ENCODE peak calls at places on chromosomes 5 and 9, in seven cellular contexts. A, E, S, J, N, I and T are unnamed samples.

GRCh38 chr5:9557696-9558095 is 11.8 kb upstream of the SEMA5A start:
- DNase-seq in A (peak), E (no peak), S (no peak), J (no peak), N (no peak), I (no peak), T (no peak)

GRCh38 chr5:148979104-148979723 is 83.6 kb downstream of the SH3TC2 start:
- DNase-seq in A (no peak), E (no peak), S (no peak), J (no peak), N (no peak), I (no peak), T (no peak)

GRCh38 chr9:89993678-89994630 is 389.1 kb downstream of the GADD45G start:
- DNase-seq in A (no peak), E (no peak), S (no peak), J (no peak), N (no peak), I (no peak), T (no peak)

GRCh38 chr9:128635266-128636023 is 21.2 kb downstream of the DYNC2I2 start:
- DNase-seq in A (peak), E (peak), S (peak), J (peak), N (peak), I (no peak), T (peak)

GRCh38 chr9:107175039-107175438 is 108.0 kb upstream of the RAD23B start:
- DNase-seq in A (no peak), E (no peak), S (no peak), J (no peak), N (no peak), I (no peak), T (no peak)

GRCh38 chr9:27335088-27335487 is 38.1 kb upstream of the EQTN start:
- DNase-seq in A (no peak), E (no peak), S (no peak), J (no peak), N (no peak), I (no peak), T (no peak)

GRCh38 chr5:62587737-62588136 is 9.1 kb downstream of the LRRC70 start:
- DNase-seq in A (no peak), E (no peak), S (no peak), J (no peak), N (no peak), I (no peak), T (no peak)

GRCh38 chr5:79025054-79025465 is 40.0 kb upstream of the ARSB start:
- DNase-seq in A (peak), E (peak), S (peak), J (peak), N (peak), I (peak), T (peak)

GRCh38 chr9:129490583-129491485 is 130.1 kb downstream of the C9orf50 start:
- DNase-seq in A (no peak), E (no peak), S (no peak), J (no peak), N (no peak), I (no peak), T (no peak)

GRCh38 chr9:22064957-22065356 is 55.9 kb upstream of the CDKN2B start:
- DNase-seq in A (no peak), E (no peak), S (no peak), J (no peak), N (no peak), I (no peak), T (no peak)

GRCh38 chr5:131855452-131855851 is 58.6 kb upstream of the FNIP1 start:
- DNase-seq in A (no peak), E (no peak), S (no peak), J (no peak), N (no peak), I (no peak), T (no peak)

GRCh38 chr5:138754699-138755057 is 1.5 kb downstream of the CTNNA1 start:
- DNase-seq in A (peak), E (no peak), S (no peak), J (no peak), N (no peak), I (no peak), T (no peak)

GRCh38 chr9:137825324-137825991 is 52.1 kb upstream of the CACNA1B start:
- DNase-seq in A (no peak), E (no peak), S (no peak), J (no peak), N (no peak), I (no peak), T (no peak)

GRCh38 chr5:180178516-180179398 is 30.3 kb downstream of the RASGEF1C start:
- DNase-seq in A (no peak), E (no peak), S (no peak), J (no peak), N (no peak), I (no peak), T (no peak)

GRCh38 chr5:156094001-156094400 is 233.0 kb upstream of the SGCD start:
- DNase-seq in A (no peak), E (no peak), S (no peak), J (peak), N (no peak), I (no peak), T (no peak)

GRCh38 chr9:120043448-120043847 is 536.5 kb downstream of the CDK5RAP2 start:
- DNase-seq in A (no peak), E (no peak), S (no peak), J (no peak), N (no peak), I (no peak), T (no peak)

GRCh38 chr5:96821260-96821916 is 13.6 kb upstream of the ERAP1 start:
- DNase-seq in A (peak), E (no peak), S (no peak), J (no peak), N (peak), I (no peak), T (no peak)